ENCODE peak calls at places on chromosome 20, in four cellular contexts. P, B, U and E are unnamed samples.

GRCh38 chr20:58676161-58676560 is 16.4 kb upstream of the NPEPL1 start:
- DNase-seq in P (no peak), B (no peak), U (no peak), E (no peak)

GRCh38 chr20:2402271-2402980 is 21.7 kb downstream of the TGM6 start:
- DNase-seq in P (no peak), B (peak), U (peak), E (no peak)

GRCh38 chr20:20003088-20003954 is 13.8 kb upstream of the NAA20 start:
- DNase-seq in P (no peak), B (peak), U (peak), E (peak)

GRCh38 chr20:829531-829930 is 4.0 kb upstream of the FAM110A start:
- DNase-seq in P (no peak), B (peak), U (peak), E (no peak)

GRCh38 chr20:22836877-22837276 is 198.2 kb upstream of the SSTR4 start:
- DNase-seq in P (no peak), B (peak), U (peak), E (no peak)

GRCh38 chr20:39630215-39630614 is 668.1 kb downstream of the DHX35 start:
- DNase-seq in P (no peak), B (no peak), U (no peak), E (no peak)

GRCh38 chr20:4227085-4227821 is 211.9 kb upstream of the RNF24 start:
- DNase-seq in P (no peak), B (peak), U (peak), E (no peak)

GRCh38 chr20:46268131-46268611 is 40.1 kb downstream of the CDH22 start:
- DNase-seq in P (no peak), B (no peak), U (no peak), E (no peak)

DNA sequence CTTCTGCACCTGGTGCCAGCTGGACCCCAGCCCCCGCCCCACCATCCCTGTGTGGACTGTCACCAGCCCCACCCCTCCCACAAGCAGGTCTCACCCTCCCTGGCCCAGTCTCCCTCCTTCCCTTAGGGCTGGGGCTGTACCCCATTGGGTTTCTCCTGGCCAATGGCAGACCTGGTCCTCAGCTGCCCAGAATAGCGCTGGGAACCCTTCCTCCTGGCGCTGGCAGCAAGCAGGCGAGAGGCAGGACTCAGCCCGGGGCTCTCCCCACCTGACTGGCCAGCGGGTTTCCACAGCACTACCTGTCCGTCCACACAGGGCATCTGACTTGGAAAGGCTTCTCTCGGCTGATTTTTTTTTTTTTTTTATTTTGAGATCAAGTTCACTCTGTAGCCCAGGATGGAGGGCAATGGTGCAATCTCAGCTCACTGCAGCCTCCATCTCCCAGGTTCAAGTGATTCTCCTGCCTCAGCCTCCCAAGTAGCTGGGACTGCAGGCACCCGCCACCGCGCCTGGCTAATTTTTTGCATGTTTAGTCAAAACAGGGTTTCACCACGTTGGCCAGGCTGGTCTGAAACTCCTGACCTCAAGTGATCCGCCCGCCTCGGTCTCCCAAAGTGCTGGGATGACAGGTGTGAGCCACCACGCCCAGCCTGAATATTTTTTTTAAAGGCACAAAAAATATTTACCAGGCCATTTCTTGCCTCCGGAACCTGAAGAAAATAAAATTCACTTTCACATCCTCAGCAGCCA is 21.6 kb upstream of the CHRNA4 start:
- DNase-seq in P (no peak), B (no peak), U (no peak), E (no peak)
- TF ChIP-seq CTCF in P (no peak), B (no peak), U (no peak), E (no peak)

DNA sequence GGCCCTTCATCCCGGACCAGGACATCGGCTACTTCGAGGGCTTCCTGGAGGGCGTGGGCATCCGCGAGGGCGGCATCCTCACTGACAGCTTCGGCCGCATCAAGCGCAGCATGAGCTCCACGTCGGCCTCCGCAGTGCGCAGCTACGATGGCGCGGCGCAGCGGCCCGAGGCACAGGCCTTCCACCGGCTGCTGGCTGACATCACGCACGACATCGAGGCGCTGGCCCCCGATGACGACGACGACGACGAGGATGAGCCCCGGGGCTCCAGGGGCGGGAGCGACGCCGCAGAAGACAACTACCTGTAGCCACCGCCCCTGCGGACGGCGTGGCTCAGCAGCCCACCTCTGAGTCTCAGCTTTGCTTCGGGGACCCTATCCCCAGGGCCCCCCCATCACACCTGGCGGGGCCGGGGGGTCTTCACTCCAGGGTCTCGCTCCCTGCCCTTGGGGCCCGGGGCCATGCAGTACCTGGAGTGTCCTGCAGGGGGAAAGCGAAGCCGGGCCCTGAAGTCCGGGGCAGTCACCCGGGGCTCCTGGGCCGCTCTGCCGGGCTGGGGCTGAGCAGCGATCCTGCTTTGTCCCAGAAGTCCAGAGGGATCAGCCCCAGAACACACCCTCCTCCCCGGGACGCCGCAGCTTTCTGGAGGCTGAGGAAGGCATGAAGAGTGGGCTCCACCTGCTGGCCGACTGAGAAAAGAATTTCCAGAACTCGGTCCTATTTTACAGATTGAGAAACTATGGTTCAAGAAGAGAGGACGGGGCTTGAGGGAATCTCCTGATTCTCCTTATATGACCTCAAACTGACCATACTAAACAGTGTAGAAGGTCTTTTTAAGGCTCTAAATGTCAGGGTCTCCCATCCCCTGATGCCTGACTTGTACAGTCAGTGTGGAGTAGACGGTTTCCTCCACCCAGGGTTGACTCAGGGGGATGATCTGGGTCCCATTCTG is 20.8 kb upstream of the HCK start:
- DNase-seq in P (no peak), B (peak), U (peak), E (peak)
- H3K4me3 ChIP-seq in P (peak), B (no peak), U (peak), E (peak)

GRCh38 chr20:40670251-40670650 is 18.8 kb downstream of the MAFB start:
- DNase-seq in P (no peak), B (no peak), U (no peak), E (no peak)

GRCh38 chr20:40666336-40666735 is 22.7 kb downstream of the MAFB start:
- DNase-seq in P (no peak), B (no peak), U (no peak), E (no peak)

GRCh38 chr20:40669692-40670091 is 19.3 kb downstream of the MAFB start:
- DNase-seq in P (no peak), B (no peak), U (no peak), E (no peak)

GRCh38 chr20:40667503-40667902 is 21.5 kb downstream of the MAFB start:
- DNase-seq in P (no peak), B (no peak), U (no peak), E (no peak)

DNA sequence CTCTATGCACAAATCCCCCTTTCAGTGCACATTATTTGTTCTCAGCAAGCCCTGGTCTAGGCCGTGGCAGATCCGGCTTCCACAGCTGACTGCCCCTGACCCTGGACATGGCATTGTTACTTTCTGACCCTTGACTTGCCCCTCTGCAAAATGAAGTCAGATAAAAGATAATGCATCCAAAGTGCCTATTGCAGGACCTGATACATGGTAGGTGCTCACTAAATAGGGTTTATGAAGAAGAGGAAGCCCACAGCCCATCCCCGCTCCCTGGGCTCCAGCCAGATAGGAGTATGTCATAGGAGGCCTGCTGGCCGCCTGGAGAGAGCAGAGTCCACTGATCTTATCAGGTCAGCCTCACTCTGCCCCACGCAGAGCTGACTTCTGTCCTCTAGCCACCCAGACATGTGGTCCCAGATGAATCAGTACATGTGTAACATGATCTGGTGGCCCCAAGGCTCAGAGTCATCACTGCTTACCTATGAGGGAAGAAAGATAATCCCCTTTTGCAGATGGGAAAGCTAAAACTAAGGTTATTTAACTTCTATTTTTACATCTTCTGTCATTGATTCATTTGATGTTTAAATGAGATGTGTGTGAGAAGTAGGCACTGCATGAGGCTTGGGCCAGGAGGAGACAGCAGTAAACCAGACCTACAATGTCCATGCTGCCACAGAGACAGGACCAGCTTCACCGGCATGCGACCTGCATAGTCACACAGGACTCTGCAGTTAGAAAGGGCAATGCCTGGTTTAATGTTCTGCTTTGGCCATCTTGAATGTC is 20.4 kb downstream of the MAFB start:
- DNase-seq in P (no peak), B (peak), U (no peak), E (no peak)
- TF ChIP-seq CTCF in P (no peak), B (no peak), U (no peak), E (no peak)

GRCh38 chr20:56941101-56941686 is 312.1 kb downstream of the TFAP2C start:
- DNase-seq in P (no peak), B (no peak), U (no peak), E (no peak)

GRCh38 chr20:56943946-56944345 is 314.8 kb downstream of the TFAP2C start:
- DNase-seq in P (no peak), B (no peak), U (no peak), E (no peak)

GRCh38 chr20:56945057-56945456 is 316.0 kb downstream of the TFAP2C start:
- DNase-seq in P (no peak), B (no peak), U (no peak), E (no peak)

GRCh38 chr20:56945901-56946300 is 316.8 kb downstream of the TFAP2C start:
- DNase-seq in P (no peak), B (no peak), U (no peak), E (no peak)

DNA sequence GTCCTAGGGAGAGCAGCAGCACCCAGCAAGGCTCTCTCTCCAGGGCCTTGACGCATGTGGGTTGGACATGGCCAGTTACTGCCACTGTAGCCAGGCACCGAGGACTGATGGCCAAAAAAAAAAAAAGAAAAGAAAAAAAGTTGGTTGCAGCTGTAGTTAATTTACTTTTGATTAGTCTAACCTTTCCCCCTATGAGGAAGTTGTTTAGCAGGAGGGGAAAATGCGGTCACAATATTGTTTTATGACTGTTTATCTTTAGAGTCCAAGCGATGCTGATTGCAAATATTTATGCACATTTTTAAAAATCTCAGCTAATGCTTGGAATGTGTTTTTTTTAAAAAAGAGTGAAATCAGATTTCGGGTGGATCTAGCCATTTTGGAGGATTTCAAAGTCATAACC is 315.4 kb downstream of the TFAP2C start:
- DNase-seq in P (no peak), B (no peak), U (no peak), E (no peak)
- H3K4me3 ChIP-seq in P (no peak), B (no peak), U (no peak), E (no peak)

GRCh38 chr20:24782801-24783630 is 166.1 kb upstream of the CST7 start:
- DNase-seq in P (no peak), B (no peak), U (no peak), E (no peak)
- TF ChIP-seq CTCF in P (peak), B (peak), U (no peak), E (no peak)

DNA sequence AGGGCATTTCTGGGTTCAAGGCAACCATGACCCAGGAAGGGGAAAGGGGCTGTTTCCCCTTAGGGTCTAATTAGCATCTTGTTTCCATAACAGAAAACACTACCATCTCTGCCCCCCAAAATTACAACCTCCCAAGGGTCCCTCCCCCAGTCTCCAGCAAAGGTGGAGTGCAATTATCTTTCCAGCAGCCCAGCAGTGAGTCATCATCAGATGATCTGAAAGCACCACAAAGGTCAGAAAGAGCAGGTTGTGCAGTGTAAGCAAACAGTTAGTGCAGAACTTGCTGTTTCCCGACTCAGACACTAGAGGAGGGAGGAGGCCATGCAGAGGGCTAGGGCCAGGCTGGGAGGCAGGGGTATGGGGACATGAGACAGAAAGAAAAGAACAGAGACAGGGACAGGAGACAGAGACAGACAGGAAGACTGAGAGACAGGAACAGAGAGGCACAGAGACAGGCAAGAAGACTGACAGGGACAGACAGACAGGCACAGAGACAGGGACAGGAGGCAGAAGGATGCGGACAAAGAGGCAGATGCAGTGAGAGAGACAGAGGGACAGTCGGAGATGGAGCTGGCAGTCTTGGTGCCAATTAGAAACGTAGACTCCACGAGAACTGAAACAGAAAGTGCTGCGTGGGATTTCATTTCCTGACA is 62.5 kb downstream of the PYGB start:
- DNase-seq in P (peak), B (peak), U (peak), E (no peak)
- H3K4me3 ChIP-seq in P (peak), B (peak), U (peak), E (peak)

DNA sequence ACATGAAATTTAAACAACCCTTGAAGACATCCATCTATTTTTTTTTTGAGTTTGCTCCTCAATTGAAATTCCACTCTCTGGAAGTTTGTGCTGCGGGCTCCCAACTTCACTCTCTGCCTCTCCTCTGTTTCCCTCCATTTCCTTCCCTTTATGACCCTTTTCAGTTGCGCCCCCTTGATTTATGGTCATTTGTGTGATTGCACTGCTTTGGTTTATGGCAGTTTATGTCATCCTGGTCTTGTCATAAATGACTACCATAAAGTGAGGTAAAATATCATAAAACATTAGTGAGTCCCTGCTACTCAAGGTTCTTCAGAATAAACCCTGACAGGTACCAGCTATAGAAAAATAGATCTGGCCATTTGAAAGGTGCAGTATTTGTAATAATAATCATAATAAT is 348.3 kb upstream of the ZFP64 start:
- DNase-seq in P (no peak), B (no peak), U (no peak), E (no peak)
- TF ChIP-seq CTCF in P (no peak), B (no peak), U (no peak), E (no peak)